ENCODE peak calls at places on chromosomes 3 and 15, in seven cellular contexts. K, L, D, A, G, R and T are unnamed samples. For H3K9me3 and H3K4me1, the result is how much of the 10 kb centered on the place peaks cover.

GRCh38 chr3:50340404-50341329 is at the start of gene RASSF1:
- DNase-seq in A (no peak), D (peak), L (no peak), G (no peak), R (peak), K (no peak), T (no peak)

GRCh38 chr3:52450489-52451236 is 3.2 kb downstream of the TNNC1 start:
- DNase-seq in A (no peak), D (no peak), R (peak), G (no peak), K (no peak), L (no peak), T (no peak)

GRCh38 chr15:42726114-42726513 is 10.8 kb downstream of the CDAN1 start:
- DNase-seq in L (no peak), K (no peak), A (peak), R (peak), G (no peak), D (no peak), T (no peak)

GRCh38 chr3:47244531-47245100 is 38.0 kb downstream of the KIF9 start:
- DNase-seq in L (no peak), K (no peak), R (no peak), A (no peak), D (no peak), G (no peak), T (no peak)

GRCh38 chr3:117150628-117151027 is 441.0 kb downstream of the TUSC7 start:
- DNase-seq in K (no peak), A (no peak), D (no peak), L (no peak), R (no peak), G (no peak), T (no peak)

GRCh38 chr3:72157782-72158638 is 373.1 kb upstream of the PROK2 start:
- DNase-seq in D (no peak), R (no peak), L (no peak), G (no peak), A (no peak), K (no peak), T (no peak)

GRCh38 chr3:71064288-71064975 is 519.1 kb downstream of the FOXP1 start:
- DNase-seq in R (peak), K (peak), L (no peak), D (peak), A (peak), G (no peak), T (no peak)

GRCh38 chr3:195565716-195566115 is 18.0 kb downstream of the APOD start:
- DNase-seq in L (no peak), A (no peak), D (peak), R (no peak), G (no peak), K (no peak), T (no peak)

GRCh38 chr3:47527952-47528718 is 14.6 kb upstream of the ELP6 start:
- DNase-seq in R (no peak), G (no peak), K (no peak), A (no peak), L (no peak), D (no peak), T (no peak)

GRCh38 chr3:14520967-14521366 is 19.2 kb downstream of the GRIP2 start:
- DNase-seq in R (no peak), L (no peak), G (no peak), K (no peak), D (no peak), A (no peak), T (no peak)

GRCh38 chr15:81516461-81516860 is 142.4 kb upstream of the TMC3 start:
- DNase-seq in K (no peak), G (no peak), R (no peak), D (no peak), A (no peak), L (no peak), T (no peak)

GRCh38 chr3:124643453-124643852 is 86.8 kb upstream of the UMPS start:
- DNase-seq in G (no peak), R (no peak), D (no peak), K (no peak), L (no peak), A (no peak), T (no peak)

GRCh38 chr3:140186421-140186920 is 251.5 kb downstream of the CLSTN2 start:
- DNase-seq in D (no peak), L (no peak), K (no peak), G (no peak), R (no peak), A (peak), T (no peak)

GRCh38 chr3:6262035-6262434 is 598.9 kb upstream of the GRM7 start:
- DNase-seq in L (no peak), D (no peak), A (no peak), K (no peak), R (no peak), G (no peak), T (no peak)

GRCh38 chr3:6255229-6255628 is 605.7 kb upstream of the GRM7 start:
- DNase-seq in K (no peak), L (no peak), G (no peak), D (no peak), A (no peak), R (no peak), T (no peak)

GRCh38 chr3:6264036-6264435 is 596.9 kb upstream of the GRM7 start:
- DNase-seq in G (no peak), A (no peak), D (no peak), R (no peak), K (no peak), L (no peak), T (no peak)

GRCh38 chr3:6264906-6265305 is 596.0 kb upstream of the GRM7 start:
- DNase-seq in G (no peak), R (no peak), D (no peak), L (no peak), K (no peak), A (no peak), T (no peak)

GRCh38 chr3:6260551-6261191 is 600.2 kb upstream of the GRM7 start:
- DNase-seq in L (no peak), R (no peak), D (no peak), G (peak), A (no peak), K (no peak), T (no peak)
- H3K9me3 ChIP-seq in L (under half), R (under half), D (under half), G (under half), A (under half), K (half or more), T (under half)

GRCh38 chr15:95131071-95131683 is 899.8 kb downstream of the MCTP2 start:
- DNase-seq in R (no peak), G (no peak), A (no peak), K (no peak), L (no peak), D (no peak), T (no peak)
- H3K4me1 ChIP-seq in R (under half), G (under half), A (under half), K (under half), L (under half), D (under half), T (under half)

GRCh38 chr15:100818927-100819326 is 60.7 kb upstream of the ALDH1A3 start:
- DNase-seq in L (no peak), D (no peak), G (no peak), R (no peak), A (peak), K (no peak), T (no peak)
- TF ChIP-seq YY1 in L (no peak), D (no peak), G (no peak), R (no peak), A (no peak), K (no peak), T (no peak)

DNA sequence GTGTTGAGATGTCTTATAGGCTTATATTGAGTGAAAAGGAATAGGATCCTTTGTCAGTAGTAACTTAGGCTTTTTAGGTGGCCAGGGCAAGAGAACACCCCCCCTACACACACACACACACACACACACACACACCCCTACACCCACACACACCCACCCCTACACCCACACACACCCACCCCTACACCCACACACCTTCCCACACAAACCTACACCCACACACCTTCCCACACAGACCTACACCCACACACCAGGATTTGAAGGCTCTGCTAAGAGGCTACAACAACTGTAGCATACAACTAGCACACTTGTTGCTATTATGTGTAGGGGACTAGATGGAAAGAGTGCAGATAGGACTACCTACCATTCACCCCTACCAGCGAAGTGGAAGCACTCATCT is 172.6 kb downstream of the PGPEP1L start:
- DNase-seq in D (no peak), L (no peak), A (no peak), K (no peak), R (no peak), G (no peak), T (no peak)
- H3K9me3 ChIP-seq in D (under half), L (under half), A (under half), K (under half), R (under half), G (under half), T (under half)

GRCh38 chr15:73368301-73369072 is at the start of gene HCN4:
- DNase-seq in G (no peak), L (no peak), A (peak), R (peak), D (no peak), K (no peak), T (peak)

GRCh38 chr15:73366766-73367623 is 1.8 kb downstream of the HCN4 start:
- DNase-seq in D (no peak), L (no peak), G (no peak), K (no peak), R (peak), A (peak), T (no peak)

GRCh38 chr15:73369073-73369694 is 426 bp upstream of the HCN4 start:
- DNase-seq in D (no peak), K (no peak), G (no peak), A (peak), L (no peak), R (peak), T (no peak)

GRCh38 chr15:73370151-73370550 is 1.4 kb upstream of the HCN4 start:
- DNase-seq in A (no peak), K (no peak), R (no peak), D (no peak), L (no peak), G (no peak), T (no peak)

GRCh38 chr15:73367624-73368300 is 996 bp downstream of the HCN4 start:
- DNase-seq in A (peak), G (no peak), K (no peak), L (no peak), D (no peak), R (peak), T (no peak)
- H3K4me1 ChIP-seq in A (under half), G (under half), K (under half), L (under half), D (under half), R (under half), T (under half)

GRCh38 chr3:102235679-102236078 is 199.1 kb upstream of the ZPLD1 start:
- DNase-seq in G (no peak), K (peak), L (no peak), D (no peak), A (no peak), R (no peak), T (peak)
- TF ChIP-seq YY1 in G (no peak), K (no peak), L (no peak), D (no peak), A (no peak), R (peak), T (no peak)

DNA sequence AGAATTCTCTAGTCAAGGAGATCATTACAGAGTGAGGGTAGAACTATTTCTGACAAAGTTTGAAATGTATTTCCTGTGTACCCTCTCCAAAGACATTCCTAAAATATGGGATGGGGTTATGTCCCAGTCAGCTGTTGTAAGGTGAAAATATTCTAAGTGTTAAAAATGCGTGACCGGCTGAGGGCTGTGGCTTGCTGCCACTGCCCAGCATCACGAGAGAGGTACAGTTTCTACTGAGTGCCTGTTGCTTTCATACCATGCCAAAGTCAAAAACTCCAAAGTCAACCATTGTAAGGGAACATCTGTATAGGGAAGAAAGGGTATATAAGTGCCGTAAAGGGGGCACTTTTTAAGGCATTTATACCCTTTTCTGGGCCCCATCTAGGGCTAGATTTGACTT is 30.9 kb downstream of the MAP6D1 start:
- DNase-seq in D (no peak), L (no peak), K (no peak), A (no peak), R (no peak), G (no peak), T (no peak)
- H3K9me3 ChIP-seq in D (under half), L (under half), K (under half), A (under half), R (under half), G (under half), T (under half)